ENCODE peak calls at places on chromosome 10, in six cellular contexts. W is kidney, G is heart left ventricle, B is erythroblast, K is lower leg skin, N is iPS-NIHi11. U is an unnamed sample.

GRCh38 chr10:58322072-58322834 is 12.6 kb upstream of the UBE2D1 start:
- DNase-seq in W (no peak), B (no peak), G (no peak), N (no peak), K (peak; percentile 20), U (no peak)

GRCh38 chr10:110864662-110865140 is 7.0 kb upstream of the PDCD4 start:
- DNase-seq in W (no peak), N (no peak), K (no peak), G (no peak), B (peak; percentile 62), U (no peak)

GRCh38 chr10:24331457-24331856 is 122.5 kb downstream of the KIAA1217 start:
- DNase-seq in N (no peak), W (no peak), B (no peak), K (peak; percentile 44), G (peak; percentile 62), U (no peak)

GRCh38 chr10:58834093-58834674 is 321.5 kb downstream of the BICC1 start:
- DNase-seq in W (no peak), K (no peak), B (no peak), G (no peak), N (no peak), U (no peak)

GRCh38 chr10:36994886-36995285 is 130.5 kb upstream of the ANKRD30A start:
- DNase-seq in G (no peak), K (no peak), N (no peak), B (no peak), W (no peak), U (no peak)

GRCh38 chr10:123144697-123145541 is 3.0 kb upstream of the HMX2 start:
- DNase-seq in K (no peak), B (peak; percentile 19), W (no peak), N (no peak), G (no peak), U (no peak)

GRCh38 chr10:52541082-52541481 is 227.0 kb downstream of the DKK1 start:
- DNase-seq in G (no peak), K (peak; percentile 78), B (no peak), W (no peak), N (no peak), U (no peak)

GRCh38 chr10:79149662-79150443 is 81.1 kb downstream of the ZMIZ1 start:
- DNase-seq in N (peak; percentile 76), B (peak; percentile 43), K (peak; percentile 81), G (peak; percentile 89), W (peak; percentile 96), U (no peak)

GRCh38 chr10:69721690-69722310 is 79.9 kb upstream of the COL13A1 start:
- DNase-seq in B (no peak), N (peak; percentile 51), K (no peak), G (peak; percentile 81), W (no peak), U (no peak)

GRCh38 chr10:31706921-31707571 is 221.6 kb downstream of the ARHGAP12 start:
- DNase-seq in K (no peak), N (no peak), G (peak; percentile 55), B (no peak), W (no peak), U (no peak)

GRCh38 chr10:71045188-71045841 is 156.9 kb upstream of the PCBD1 start:
- DNase-seq in W (no peak), G (no peak), N (no peak), K (no peak), B (no peak), U (no peak)

GRCh38 chr10:58023341-58024073 is 244.2 kb downstream of the IPMK start:
- DNase-seq in K (no peak), N (no peak), G (no peak), B (no peak), W (no peak), U (no peak)

GRCh38 chr10:1043532-1043995 is 5.4 kb downstream of the IDI1 start:
- DNase-seq in K (peak; percentile 40), B (peak; percentile 46), G (no peak), W (no peak), N (no peak), U (no peak)

GRCh38 chr10:94183666-94184264 is 179.0 kb downstream of the NOC3L start:
- DNase-seq in N (no peak), B (no peak), K (no peak), G (no peak), W (no peak), U (no peak)

GRCh38 chr10:26417136-26417535 is 21.0 kb upstream of the APBB1IP start:
- DNase-seq in N (no peak), K (no peak), W (no peak), G (no peak), B (no peak), U (no peak)

GRCh38 chr10:121774404-121774803 is 153.4 kb downstream of the ATE1 start:
- DNase-seq in G (no peak), B (no peak), K (no peak), W (no peak), N (no peak), U (no peak)

GRCh38 chr10:75295901-75296441 is 60.2 kb upstream of the COMTD1 start:
- DNase-seq in N (no peak), K (peak; percentile 45), G (peak; percentile 16), W (no peak), B (no peak), U (no peak)

GRCh38 chr10:122057841-122058240 is 68.9 kb downstream of the TACC2 start:
- DNase-seq in K (no peak), W (no peak), B (no peak), N (no peak), G (no peak), U (no peak)

GRCh38 chr10:108244443-108245228 is 1080.1 kb upstream of the SORCS1 start:
- DNase-seq in K (no peak), G (no peak), N (no peak), B (no peak), W (peak; percentile 53), U (no peak)

GRCh38 chr10:48780341-48780740 is 95.7 kb downstream of the WDFY4 start:
- DNase-seq in N (no peak), W (no peak), G (no peak), B (no peak), K (no peak), U (no peak)

GRCh38 chr10:87092861-87093460 is 1.7 kb downstream of the GLUD1 start:
- DNase-seq in G (no peak), N (peak; percentile 24), B (peak; percentile 14), W (no peak), K (peak; percentile 39), U (no peak)

GRCh38 chr10:6048281-6049030 is 13.7 kb downstream of the IL2RA start:
- DNase-seq in N (no peak), G (peak; percentile 2), B (no peak), W (no peak), K (no peak), U (no peak)

GRCh38 chr10:49608925-49609282 is 1.2 kb upstream of the SLC18A3 start:
- DNase-seq in W (no peak), K (no peak), B (no peak), N (no peak), G (no peak), U (no peak)

GRCh38 chr10:48518412-48518811 is 86.5 kb downstream of the ARHGAP22 start:
- DNase-seq in N (no peak), K (no peak), B (no peak), W (no peak), G (no peak), U (no peak)

GRCh38 chr10:61961278-61961677 is 59.8 kb downstream of the ARID5B start:
- DNase-seq in W (no peak), K (no peak), N (no peak), B (no peak), G (no peak), U (no peak)

GRCh38 chr10:3781458-3782098 is 3.4 kb downstream of the KLF6 start:
- DNase-seq in W (peak; percentile 86), G (peak; percentile 72), K (no peak), N (no peak), B (no peak), U (no peak)

GRCh38 chr10:72228318-72228751 is 12.3 kb upstream of the ASCC1 start:
- DNase-seq in G (no peak), W (no peak), B (no peak), N (no peak), K (no peak), U (peak; percentile 80)

GRCh38 chr10:87618470-87619423 is 40.9 kb upstream of the PAPSS2 start:
- DNase-seq in N (no peak), G (no peak), B (no peak), K (no peak), W (no peak), U (no peak)

GRCh38 chr10:80598951-80599350 is 61.2 kb downstream of the SH2D4B start:
- DNase-seq in N (no peak), W (no peak), G (no peak), B (no peak), K (no peak), U (no peak)

GRCh38 chr10:70664702-70665195 is 7.6 kb upstream of the ADAMTS14 start:
- DNase-seq in W (no peak), G (peak; percentile 41), K (no peak), N (no peak), B (no peak), U (peak; percentile 71)

GRCh38 chr10:132452651-132453469 is 55.9 kb downstream of the PWWP2B start:
- DNase-seq in G (peak; percentile 88), B (peak; percentile 78), K (peak; percentile 77), W (peak; percentile 97), N (peak; percentile 96), U (peak; percentile 79)

GRCh38 chr10:46222364-46222935 is 64.3 kb upstream of the ANTXRL start:
- DNase-seq in N (no peak), G (no peak), W (no peak), K (no peak), B (no peak), U (no peak)

GRCh38 chr10:11746883-11747539 is 4.8 kb downstream of the ECHDC3 start:
- DNase-seq in N (no peak), G (no peak), W (no peak), B (no peak), K (peak; percentile 77), U (no peak)

GRCh38 chr10:61153766-61154165 is 209.8 kb upstream of the RHOBTB1 start:
- DNase-seq in W (no peak), K (no peak), N (no peak), G (no peak), B (no peak), U (no peak)

GRCh38 chr10:49625411-49625810 is 11.6 kb downstream of the CHAT start:
- DNase-seq in N (no peak), W (no peak), B (no peak), K (no peak), G (no peak), U (no peak)